ENCODE peak calls at places on chromosomes 12 and 14, in five cellular contexts. W is cardiac muscle cell; Z is naive thymus-derived CD4-positive, alpha-beta T cell; S is prostate gland; K is BE2C. F is an unnamed sample. For H3K4me1, the result is how much of the 10 kb centered on the place peaks cover.

GRCh38 chr14:58297412-58297761 is 968 bp upstream of the ARID4A start:
- DNase-seq in Z (no peak), W (no peak), K (no peak), S (no peak), F (no peak)

GRCh38 chr12:75641031-75641780 is 129.8 kb upstream of the KRR1 start:
- DNase-seq in K (no peak), W (peak), S (no peak), Z (no peak), F (no peak)

GRCh38 chr14:39581474-39581873 is 149.2 kb upstream of the FBXO33 start:
- DNase-seq in Z (peak), W (peak), K (no peak), S (no peak), F (no peak)

GRCh38 chr14:76926521-76927251 is 100.5 kb downstream of the LRRC74A start:
- DNase-seq in Z (peak), K (peak), S (no peak), W (peak), F (no peak)

GRCh38 chr12:1705774-1706173 is 14.9 kb downstream of the ADIPOR2 start:
- DNase-seq in W (no peak), K (no peak), Z (no peak), S (no peak), F (no peak)

GRCh38 chr12:128269108-128269713 is 2.2 kb downstream of the TMEM132C start:
- DNase-seq in W (no peak), Z (no peak), K (no peak), S (no peak), F (no peak)

GRCh38 chr12:12714276-12715001 is 2.7 kb upstream of the CDKN1B start:
- DNase-seq in Z (peak), W (no peak), S (peak), K (peak), F (peak)

GRCh38 chr14:93055651-93056115 is 60.0 kb downstream of the ITPK1 start:
- DNase-seq in S (no peak), K (no peak), W (no peak), Z (no peak), F (no peak)

GRCh38 chr12:1719139-1719538 is 28.3 kb downstream of the ADIPOR2 start:
- DNase-seq in S (no peak), Z (no peak), K (no peak), W (peak), F (no peak)

GRCh38 chr12:13940466-13940865 is 40.9 kb downstream of the GRIN2B start:
- DNase-seq in W (no peak), S (no peak), K (no peak), Z (no peak), F (no peak)

GRCh38 chr14:50257728-50258127 is 26.4 kb upstream of the SOS2 start:
- DNase-seq in S (no peak), W (no peak), Z (no peak), K (no peak), F (no peak)

GRCh38 chr12:62268956-62269355 is 8.8 kb downstream of the USP15 start:
- DNase-seq in S (no peak), W (peak), Z (no peak), K (no peak), F (no peak)

GRCh38 chr12:62270384-62270783 is 10.2 kb downstream of the USP15 start:
- DNase-seq in S (no peak), Z (no peak), W (no peak), K (no peak), F (no peak)

GRCh38 chr12:62272936-62273552 is 12.8 kb downstream of the USP15 start:
- DNase-seq in K (no peak), Z (no peak), S (no peak), W (no peak), F (no peak)

GRCh38 chr12:62269464-62270228 is 9.4 kb downstream of the USP15 start:
- DNase-seq in K (no peak), Z (no peak), S (no peak), W (no peak), F (no peak)

DNA sequence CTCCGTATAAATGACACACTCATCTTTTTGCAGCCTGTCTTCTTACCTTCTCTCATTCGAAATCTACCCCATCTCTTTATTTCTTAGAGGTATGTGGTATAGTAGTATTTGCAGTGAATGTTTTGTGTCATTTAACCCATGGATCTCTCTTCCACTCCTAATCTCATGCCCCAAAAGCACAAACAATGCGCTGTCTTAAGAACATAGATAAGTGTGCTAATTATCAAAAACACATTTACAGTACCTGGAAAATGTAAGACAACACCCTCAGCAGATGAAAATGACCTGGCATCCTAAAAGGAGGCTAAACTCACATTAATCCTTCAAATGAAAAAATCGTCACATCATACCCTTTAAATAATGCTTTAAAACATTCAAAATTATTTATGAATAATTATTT is 10.7 kb downstream of the USP15 start:
- DNase-seq in S (no peak), W (no peak), K (no peak), Z (no peak), F (no peak)
- H3K4me1 ChIP-seq in S (under half), W (half or more), K (under half), Z (under half), F (under half)

GRCh38 chr12:122399254-122399591 is 23.2 kb downstream of the CLIP1 start:
- DNase-seq in S (no peak), K (no peak), W (no peak), Z (no peak), F (no peak)
- H3K4me3 ChIP-seq in S (no peak), K (no peak), W (no peak), Z (no peak), F (no peak)

GRCh38 chr14:64932231-64932630 is 10.3 kb downstream of the GPX2 start:
- DNase-seq in Z (no peak), S (no peak), W (no peak), K (no peak), F (peak)

GRCh38 chr14:64929003-64929337 is 13.6 kb downstream of the GPX2 start:
- DNase-seq in W (no peak), Z (no peak), K (no peak), S (no peak), F (no peak)

GRCh38 chr14:64928239-64929002 is 14.1 kb downstream of the GPX2 start:
- DNase-seq in K (no peak), W (no peak), S (no peak), Z (peak), F (no peak)

GRCh38 chr14:64930085-64930843 is 12.3 kb downstream of the GPX2 start:
- DNase-seq in S (no peak), W (peak), Z (no peak), K (no peak), F (no peak)

DNA sequence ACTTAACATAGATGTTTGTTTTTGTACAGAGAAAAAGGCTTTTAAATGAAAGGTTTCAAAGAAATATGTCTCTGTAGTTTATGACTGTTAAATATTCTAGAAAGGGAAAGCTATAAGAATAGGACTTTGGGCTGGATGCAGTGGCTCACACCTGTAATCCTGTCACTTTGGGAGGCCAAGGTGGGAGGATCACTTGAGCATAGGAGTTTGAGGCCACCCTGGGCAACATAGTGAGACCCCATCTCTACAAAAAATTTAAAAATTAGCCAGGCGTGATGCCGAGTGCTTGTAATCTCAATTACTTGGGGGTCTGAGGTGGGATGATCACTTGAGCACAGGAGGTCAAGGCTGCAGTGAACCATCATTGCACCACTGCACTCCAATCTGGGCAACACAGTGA is 11.4 kb downstream of the GPX2 start:
- DNase-seq in S (no peak), W (no peak), K (no peak), Z (no peak), F (no peak)
- H3K4me1 ChIP-seq in S (under half), W (under half), K (under half), Z (half or more), F (under half)

DNA sequence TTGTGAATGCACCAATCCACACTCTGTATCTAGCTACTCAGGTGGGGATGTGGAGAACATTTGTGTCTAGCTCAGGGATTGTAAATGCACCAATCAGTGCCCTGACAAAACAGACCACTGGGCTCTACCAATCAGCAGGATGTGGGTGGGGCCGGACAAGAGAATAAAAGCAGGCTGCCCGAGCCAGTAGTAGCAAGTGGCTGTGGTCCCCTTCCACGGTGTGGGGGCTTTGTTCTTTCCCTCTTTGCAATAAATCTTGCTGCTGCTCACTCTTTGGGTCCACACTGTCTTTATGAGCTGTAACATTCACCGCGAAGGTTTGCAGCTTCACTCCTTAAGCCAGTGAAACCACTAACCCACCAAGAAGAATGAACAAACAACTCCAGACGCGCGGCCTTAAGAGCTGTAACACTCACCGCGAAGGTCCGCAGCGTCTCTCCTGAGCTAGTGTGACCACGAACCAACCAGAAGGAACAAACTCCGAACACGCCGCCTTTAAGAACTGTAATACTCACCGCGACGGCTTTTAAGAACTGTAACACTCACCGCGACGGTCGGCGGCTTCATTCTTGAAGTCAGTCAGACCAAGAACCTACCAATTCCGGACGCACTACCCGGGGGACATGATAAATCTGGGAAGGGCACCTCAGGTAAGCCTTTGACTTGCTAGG is 4.6 kb upstream of the LDHB start:
- DNase-seq in W (no peak), K (no peak), S (no peak), Z (no peak), F (no peak)
- H3K4me3 ChIP-seq in W (no peak), K (no peak), S (no peak), Z (no peak), F (no peak)

GRCh38 chr14:91327661-91328312 is 83.3 kb upstream of the GPR68 start:
- DNase-seq in Z (no peak), W (no peak), K (no peak), S (no peak), F (no peak)

GRCh38 chr14:91328313-91329050 is 84.0 kb upstream of the GPR68 start:
- DNase-seq in K (no peak), Z (no peak), S (no peak), W (no peak), F (no peak)

GRCh38 chr14:91330111-91330696 is 85.7 kb upstream of the GPR68 start:
- DNase-seq in S (no peak), W (no peak), Z (no peak), K (no peak), F (no peak)

GRCh38 chr14:91330846-91331245 is 86.3 kb upstream of the GPR68 start:
- DNase-seq in Z (peak), W (no peak), K (no peak), S (no peak), F (no peak)

GRCh38 chr14:91329615-91330014 is 85.1 kb upstream of the GPR68 start:
- DNase-seq in K (no peak), Z (no peak), W (no peak), S (no peak), F (no peak)
- H3K4me1 ChIP-seq in K (under half), Z (half or more), W (under half), S (under half), F (under half)

GRCh38 chr14:87461704-87462103 is 531.3 kb downstream of the GALC start:
- DNase-seq in S (no peak), W (no peak), K (no peak), Z (no peak), F (no peak)

GRCh38 chr14:87457727-87458126 is 535.3 kb downstream of the GALC start:
- DNase-seq in K (no peak), S (no peak), Z (no peak), W (no peak), F (no peak)
- H3K4me3 ChIP-seq in K (no peak), S (no peak), Z (no peak), W (no peak), F (no peak)

GRCh38 chr12:53474077-53474476 is 22.2 kb downstream of the PCBP2 start:
- DNase-seq in Z (no peak), K (no peak), W (no peak), S (no peak), F (no peak)
- H3K4me1 ChIP-seq in Z (under half), K (under half), W (under half), S (under half), F (under half)

GRCh38 chr14:106209745-106210144 is 683.4 kb downstream of the TMEM121 start:
- DNase-seq in Z (peak), W (no peak), K (no peak), S (no peak), F (no peak)

GRCh38 chr14:106210650-106211049 is 684.3 kb downstream of the TMEM121 start:
- DNase-seq in Z (peak), S (no peak), K (no peak), W (no peak), F (no peak)

GRCh38 chr14:106218189-106218588 is 691.8 kb downstream of the TMEM121 start:
- DNase-seq in K (no peak), S (no peak), Z (no peak), W (no peak), F (no peak)

GRCh38 chr14:106211489-106211888 is 685.1 kb downstream of the TMEM121 start:
- DNase-seq in S (no peak), W (no peak), Z (no peak), K (no peak), F (no peak)

GRCh38 chr14:106215229-106215628 is 688.8 kb downstream of the TMEM121 start:
- DNase-seq in W (no peak), Z (no peak), S (no peak), K (no peak), F (no peak)
- H3K4me3 ChIP-seq in W (no peak), Z (no peak), S (no peak), K (no peak), F (no peak)

F was measured in HAP-1.